ENCODE peak calls at places on chromosomes 4 and X, in four cellular contexts. D is NCI-H2081, A is ureter, B is neural crest cell. P is an unnamed sample.

GRCh38 chrX:8868070-8868795 is 67.0 kb upstream of the FAM9A start:
- DNase-seq in D (no peak), B (no peak), A (no peak), P (no peak)

GRCh38 chr4:106266201-106266600 is 49.8 kb downstream of the TBCK start:
- DNase-seq in B (no peak), D (peak; percentile 25), A (no peak), P (peak; percentile 21)

GRCh38 chrX:774536-774935 is 143.9 kb downstream of the SHOX start:
- DNase-seq in B (no peak), D (no peak), A (no peak), P (no peak)

GRCh38 chr4:38618510-38618909 is 45.5 kb upstream of the KLF3 start:
- DNase-seq in A (no peak), B (no peak), D (no peak), P (no peak)

GRCh38 chr4:42396361-42397255 is 680 bp upstream of the SHISA3 start:
- DNase-seq in B (peak; percentile 8), A (no peak), D (no peak), P (no peak)

GRCh38 chr4:7771541-7772507 is 167.8 kb downstream of the AFAP1 start:
- DNase-seq in B (no peak), D (peak; percentile 21), A (no peak), P (no peak)

GRCh38 chr4:8330821-8331566 is 61.4 kb downstream of the HTRA3 start:
- DNase-seq in D (no peak), A (peak; percentile 72), B (no peak), P (no peak)

GRCh38 chr4:17785858-17786257 is 4.4 kb upstream of the FAM184B start:
- DNase-seq in A (no peak), B (no peak), D (peak; percentile 22), P (no peak)

GRCh38 chrX:130718137-130718536 is 184.9 kb downstream of the ENOX2 start:
- DNase-seq in D (no peak), B (no peak), A (no peak), P (no peak)

GRCh38 chr4:92776080-92776479 is 472.3 kb downstream of the GRID2 start:
- DNase-seq in B (no peak), D (no peak), A (no peak), P (no peak)

GRCh38 chr4:157550028-157550427 is 329.5 kb downstream of the GRIA2 start:
- DNase-seq in B (no peak), A (no peak), D (no peak), P (peak; percentile 14)

GRCh38 chrX:116239944-116240391 is 69.4 kb downstream of the AGTR2 start:
- DNase-seq in B (no peak), A (no peak), D (no peak), P (no peak)

GRCh38 chrX:103730746-103731508 is 20.2 kb downstream of the TMEM31 start:
- DNase-seq in D (peak; percentile 54), B (no peak), A (no peak), P (no peak)

GRCh38 chr4:182805606-182806149 is 111.5 kb downstream of the DCTD start:
- DNase-seq in D (no peak), B (no peak), A (no peak), P (no peak)

GRCh38 chr4:140037353-140038030 is 116.5 kb downstream of the MAML3 start:
- DNase-seq in A (no peak), D (peak; percentile 42), B (no peak), P (no peak)

GRCh38 chrX:7926501-7926900 is 712 bp downstream of the PNPLA4 start:
- DNase-seq in B (no peak), D (peak; percentile 27), A (no peak), P (no peak)

GRCh38 chr4:138669479-138670165 is 346.0 kb upstream of the NOCT start:
- DNase-seq in A (no peak), B (no peak), D (no peak), P (no peak)

GRCh38 chr4:89616382-89616781 is 220.6 kb downstream of the SNCA start:
- DNase-seq in A (no peak), B (no peak), D (no peak), P (no peak)

P was measured in HL-60.